ENCODE peak calls at places on chromosomes 12 and 14, in five cellular contexts. One of them, this sample, is unnamed.

GRCh38 chr14:24984846-24985589 is 64.9 kb downstream of the STXBP6 start:
- DNase-seq in thyroid gland: peak
- DNase-seq in IMR-90: no peak
- DNase-seq in choroid plexus epithelial cell: peak
- DNase-seq in BJ: no peak
- DNase-seq in this sample: no peak

GRCh38 chr12:118050972-118051910 is 9.7 kb downstream of the WSB2 start:
- DNase-seq in thyroid gland: no peak
- DNase-seq in IMR-90: no peak
- DNase-seq in choroid plexus epithelial cell: no peak
- DNase-seq in BJ: no peak
- DNase-seq in this sample: no peak

GRCh38 chr14:32345311-32345771 is 16.2 kb downstream of the AKAP6 start:
- DNase-seq in thyroid gland: no peak
- DNase-seq in IMR-90: peak
- DNase-seq in choroid plexus epithelial cell: peak
- DNase-seq in BJ: no peak
- DNase-seq in this sample: peak

GRCh38 chr12:25959069-25959961 is 833 bp downstream of the RASSF8 start:
- DNase-seq in thyroid gland: peak
- DNase-seq in IMR-90: peak
- DNase-seq in choroid plexus epithelial cell: peak
- DNase-seq in BJ: peak
- DNase-seq in this sample: peak

GRCh38 chr12:130764475-130765185 is 48.5 kb upstream of the RIMBP2 start:
- DNase-seq in thyroid gland: no peak
- DNase-seq in IMR-90: peak
- DNase-seq in choroid plexus epithelial cell: peak
- DNase-seq in BJ: no peak
- DNase-seq in this sample: peak

GRCh38 chr12:14048949-14049545 is 67.6 kb upstream of the GRIN2B start:
- DNase-seq in thyroid gland: no peak
- DNase-seq in IMR-90: no peak
- DNase-seq in choroid plexus epithelial cell: no peak
- DNase-seq in BJ: no peak
- DNase-seq in this sample: no peak

GRCh38 chr14:77760381-77761204 is at the start of gene SNW1:
- DNase-seq in thyroid gland: peak
- DNase-seq in IMR-90: peak
- DNase-seq in choroid plexus epithelial cell: peak
- DNase-seq in BJ: peak
- DNase-seq in this sample: peak

GRCh38 chr12:27163048-27163715 is 80.8 kb upstream of the C12orf71 start:
- DNase-seq in thyroid gland: no peak
- DNase-seq in IMR-90: peak
- DNase-seq in choroid plexus epithelial cell: peak
- DNase-seq in BJ: no peak
- DNase-seq in this sample: peak

GRCh38 chr14:25150934-25151790 is 101.2 kb upstream of the STXBP6 start:
- DNase-seq in thyroid gland: no peak
- DNase-seq in IMR-90: peak
- DNase-seq in choroid plexus epithelial cell: peak
- DNase-seq in BJ: no peak
- DNase-seq in this sample: peak

GRCh38 chr12:60872850-60873713 is 1277.3 kb downstream of the SLC16A7 start:
- DNase-seq in thyroid gland: no peak
- DNase-seq in IMR-90: no peak
- DNase-seq in choroid plexus epithelial cell: no peak
- DNase-seq in BJ: no peak
- DNase-seq in this sample: no peak

GRCh38 chr14:68328509-68328908 is 464.4 kb downstream of the ZFP36L1 start:
- DNase-seq in thyroid gland: no peak
- DNase-seq in IMR-90: no peak
- DNase-seq in choroid plexus epithelial cell: no peak
- DNase-seq in BJ: no peak
- DNase-seq in this sample: no peak

GRCh38 chr12:95446511-95446910 is 27.4 kb upstream of the METAP2 start:
- DNase-seq in thyroid gland: peak
- DNase-seq in IMR-90: peak
- DNase-seq in choroid plexus epithelial cell: peak
- DNase-seq in BJ: no peak
- DNase-seq in this sample: peak
- H3K4me3 ChIP-seq in thyroid gland: no peak
- H3K4me3 ChIP-seq in IMR-90: no peak
- H3K4me3 ChIP-seq in choroid plexus epithelial cell: peak
- H3K4me3 ChIP-seq in BJ: no peak
- H3K4me3 ChIP-seq in this sample: no peak

DNA sequence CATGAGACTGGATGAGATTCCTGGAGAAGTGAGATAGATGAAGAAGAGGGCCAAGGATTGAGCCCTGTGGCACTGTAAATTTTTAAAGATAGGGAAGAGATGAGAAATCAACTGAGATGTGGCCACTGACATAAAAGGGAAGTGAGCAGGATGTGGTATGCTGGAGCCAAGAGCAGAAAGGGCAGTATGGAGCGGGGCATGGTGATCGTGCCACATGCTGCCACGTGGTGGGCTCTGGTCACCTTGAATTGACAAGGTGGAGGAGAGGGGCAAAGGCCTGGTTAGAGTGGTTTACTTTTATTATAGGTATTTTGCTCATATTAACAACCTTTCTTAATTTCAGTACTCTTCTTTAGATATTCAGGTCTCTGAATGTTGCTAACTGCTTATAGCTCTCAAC is 257.9 kb downstream of the NEDD1 start:
- DNase-seq in thyroid gland: no peak
- DNase-seq in IMR-90: no peak
- DNase-seq in choroid plexus epithelial cell: no peak
- DNase-seq in BJ: no peak
- DNase-seq in this sample: no peak
- H3K4me3 ChIP-seq in thyroid gland: no peak
- H3K4me3 ChIP-seq in IMR-90: no peak
- H3K4me3 ChIP-seq in choroid plexus epithelial cell: no peak
- H3K4me3 ChIP-seq in BJ: no peak
- H3K4me3 ChIP-seq in this sample: no peak

GRCh38 chr12:1053690-1054089 is 62.7 kb downstream of the ERC1 start:
- DNase-seq in thyroid gland: no peak
- DNase-seq in IMR-90: no peak
- DNase-seq in choroid plexus epithelial cell: no peak
- DNase-seq in BJ: no peak
- DNase-seq in this sample: no peak
- H3K4me3 ChIP-seq in thyroid gland: no peak
- H3K4me3 ChIP-seq in IMR-90: no peak
- H3K4me3 ChIP-seq in choroid plexus epithelial cell: no peak
- H3K4me3 ChIP-seq in BJ: no peak
- H3K4me3 ChIP-seq in this sample: no peak

DNA sequence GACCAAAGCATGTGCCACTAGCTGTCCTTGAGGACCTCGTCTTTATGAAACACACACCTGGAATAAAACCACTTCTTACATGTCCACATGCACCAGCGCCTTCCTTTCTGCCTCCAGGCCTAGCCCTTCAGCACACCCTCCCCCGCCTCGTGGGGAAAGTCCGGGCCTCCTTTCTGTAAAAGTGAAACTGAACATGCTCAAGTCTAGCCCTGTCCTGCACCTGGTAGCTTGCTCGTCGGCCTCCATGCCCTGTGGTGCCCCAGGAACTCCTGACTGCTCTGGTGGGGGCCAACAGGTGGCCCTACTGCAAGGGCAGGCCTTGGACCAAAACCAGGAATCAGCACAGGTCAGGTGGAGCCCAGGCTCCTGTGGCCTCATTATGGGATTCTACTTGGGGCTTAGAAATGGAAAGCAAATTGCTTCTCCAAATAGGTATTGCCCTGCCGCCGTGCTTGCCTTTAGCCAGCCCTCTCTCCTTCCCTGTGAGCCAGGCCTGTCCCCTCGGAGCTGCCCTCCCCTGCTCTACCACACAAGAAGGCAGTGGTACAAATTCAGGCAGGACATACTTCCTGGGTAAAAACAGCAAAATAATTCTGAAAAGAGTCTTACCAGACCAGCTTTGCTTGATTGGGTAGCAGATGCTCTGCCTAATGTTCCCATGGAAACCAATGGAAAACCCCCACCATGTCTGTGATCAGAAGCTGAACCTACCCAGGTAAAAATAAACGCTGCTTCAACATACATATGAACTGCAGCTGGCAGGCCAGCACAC is 43.5 kb downstream of the ERH start:
- DNase-seq in thyroid gland: peak
- DNase-seq in IMR-90: peak
- DNase-seq in choroid plexus epithelial cell: no peak
- DNase-seq in BJ: no peak
- DNase-seq in this sample: no peak
- H3K4me3 ChIP-seq in thyroid gland: no peak
- H3K4me3 ChIP-seq in IMR-90: no peak
- H3K4me3 ChIP-seq in choroid plexus epithelial cell: no peak
- H3K4me3 ChIP-seq in BJ: no peak
- H3K4me3 ChIP-seq in this sample: no peak